ENCODE peak calls at places on chromosome 10, in seven cellular contexts. M is neural progenitor cell, F is colonic mucosa, H is astrocyte, I is NT2/D1, L is HCT116, U is SK-N-SH. W is an unnamed sample.
A peak's percentile ranks its signal among the peaks of the same experiment; 100 is the strongest.

GRCh38 chr10:101304316-101304715 is 49.6 kb upstream of the BTRC start:
- DNase-seq in M (no peak), F (no peak), H (no peak), I (no peak), L (no peak), U (no peak), W (no peak)

GRCh38 chr10:11165591-11166543 is 148.2 kb downstream of the CELF2 start:
- DNase-seq in M (peak; percentile 83), F (peak; percentile 32), H (no peak), I (no peak), L (no peak), U (peak; percentile 71), W (no peak)

GRCh38 chr10:8133146-8133545 is 78.7 kb downstream of the GATA3 start:
- DNase-seq in M (no peak), F (no peak), H (peak; percentile 49), I (no peak), L (no peak), U (no peak), W (no peak)

GRCh38 chr10:112898540-112899395 is 51.3 kb upstream of the TCF7L2 start:
- DNase-seq in M (peak; percentile 83), F (peak; percentile 77), H (peak; percentile 74), I (peak; percentile 85), L (peak; percentile 75), U (no peak), W (no peak)

GRCh38 chr10:127012769-127013152 is 107.5 kb downstream of the DOCK1 start:
- DNase-seq in M (no peak), F (peak; percentile 92), H (peak; percentile 20), I (no peak), L (peak; percentile 18), U (no peak), W (peak; percentile 74)

GRCh38 chr10:75935650-75936400 is 504.4 kb downstream of the LRMDA start:
- DNase-seq in M (no peak), F (no peak), H (no peak), I (no peak), L (no peak), U (no peak), W (no peak)

GRCh38 chr10:76428541-76429330 is 997.3 kb downstream of the LRMDA start:
- DNase-seq in M (no peak), F (no peak), H (peak; percentile 91), I (no peak), L (no peak), U (no peak), W (peak; percentile 87)

GRCh38 chr10:46094197-46094500 is 48.1 kb upstream of the MSMB start:
- DNase-seq in M (no peak), F (no peak), H (no peak), I (no peak), L (no peak), U (no peak), W (no peak)

GRCh38 chr10:23439920-23440875 is 1.3 kb downstream of the OTUD1 start:
- DNase-seq in M (peak; percentile 57), F (peak; percentile 42), H (peak; percentile 16), I (no peak), L (no peak), U (peak; percentile 72), W (peak; percentile 53)

GRCh38 chr10:32865170-32865569 is 92.9 kb downstream of the ITGB1 start:
- DNase-seq in M (no peak), F (no peak), H (no peak), I (no peak), L (no peak), U (no peak), W (peak; percentile 49)

GRCh38 chr10:132879408-132880147 is 62.8 kb downstream of the CFAP46 start:
- DNase-seq in M (no peak), F (no peak), H (no peak), I (no peak), L (no peak), U (no peak), W (no peak)

GRCh38 chr10:6224781-6225180 is 22.0 kb downstream of the PFKFB3 start:
- DNase-seq in M (no peak), F (no peak), H (no peak), I (no peak), L (no peak), U (peak; percentile 14), W (no peak)

GRCh38 chr10:54667136-54667535 is 133.9 kb downstream of the PCDH15 start:
- DNase-seq in M (no peak), F (no peak), H (no peak), I (no peak), L (no peak), U (no peak), W (peak; percentile 25)

GRCh38 chr10:68665841-68666240 is 55.2 kb upstream of the CCAR1 start:
- DNase-seq in M (no peak), F (no peak), H (peak; percentile 73), I (no peak), L (no peak), U (no peak), W (peak; percentile 58)

GRCh38 chr10:6707329-6707728 is 127.3 kb upstream of the PRKCQ start:
- DNase-seq in M (no peak), F (no peak), H (no peak), I (no peak), L (no peak), U (no peak), W (no peak)

GRCh38 chr10:81216949-81217348 is 658.0 kb upstream of the NRG3 start:
- DNase-seq in M (no peak), F (no peak), H (no peak), I (no peak), L (no peak), U (no peak), W (no peak)

GRCh38 chr10:117673208-117673607 is 130.7 kb downstream of the EMX2 start:
- DNase-seq in M (no peak), F (no peak), H (no peak), I (no peak), L (no peak), U (no peak), W (no peak)

GRCh38 chr10:124743188-124744046 is 761 bp downstream of the FAM53B start:
- DNase-seq in M (peak; percentile 63), F (peak; percentile 48), H (no peak), I (no peak), L (no peak), U (peak; percentile 74), W (peak; percentile 21)

GRCh38 chr10:12726971-12727831 is 274.3 kb downstream of the CCDC3 start:
- DNase-seq in M (no peak), F (no peak), H (peak; percentile 76), I (no peak), L (no peak), U (no peak), W (no peak)

GRCh38 chr10:125605167-125605566 is 77.8 kb downstream of the TEX36 start:
- DNase-seq in M (no peak), F (no peak), H (peak; percentile 46), I (no peak), L (no peak), U (no peak), W (no peak)

GRCh38 chr10:21398549-21399345 is 126.7 kb downstream of the SKIDA1 start:
- DNase-seq in M (no peak), F (no peak), H (peak; percentile 74), I (no peak), L (no peak), U (no peak), W (peak; percentile 87)
- H3K9ac ChIP-seq in M (no peak overlapping the region), F (no peak overlapping the region), H (peak overlapping the region; percentile 65), I (no peak overlapping the region), L (no peak overlapping the region), U (no peak overlapping the region), W (peak overlapping the region; percentile 37)

DNA sequence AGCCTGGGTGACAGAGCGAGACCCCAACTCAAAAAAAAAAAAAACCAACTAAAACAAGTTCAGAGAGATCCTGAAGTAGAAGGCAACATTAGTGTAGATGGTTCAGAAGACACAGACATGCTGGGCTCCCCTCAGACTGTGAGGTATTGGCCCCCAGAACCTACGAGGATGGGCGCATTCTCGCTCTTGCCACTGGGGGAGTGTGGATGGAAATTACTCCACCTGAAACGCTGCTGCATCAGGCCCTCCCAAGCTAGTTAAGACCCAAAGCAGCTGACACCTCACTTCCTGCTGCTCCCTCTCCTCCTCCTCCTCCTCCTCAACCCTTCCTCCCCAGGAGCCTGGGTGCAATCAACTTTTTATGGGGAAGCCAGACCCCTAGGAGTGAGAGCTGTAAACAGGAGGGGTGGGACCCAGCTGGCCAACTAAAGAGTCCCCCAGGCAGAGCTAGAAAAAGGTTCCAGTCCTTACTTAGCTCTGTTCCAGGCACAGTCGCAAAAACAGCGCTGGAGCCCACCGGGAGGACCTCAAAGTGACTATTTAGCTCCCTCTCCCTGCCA is 7.4 kb downstream of the SH3PXD2A start:
- DNase-seq in M (peak; percentile 46), F (peak; percentile 20), H (no peak), I (no peak), L (peak; percentile 18), U (peak; percentile 56), W (no peak)
- H3K9ac ChIP-seq in M (no peak overlapping the region), F (peak overlapping the region; percentile 15), H (no peak overlapping the region), I (no peak overlapping the region), L (no peak overlapping the region), U (no peak overlapping the region), W (no peak overlapping the region)

GRCh38 chr10:3396116-3396515 is 223.5 kb upstream of the PITRM1 start:
- DNase-seq in M (no peak), F (no peak), H (no peak), I (no peak), L (no peak), U (peak; percentile 39), W (no peak)

GRCh38 chr10:3393958-3394357 is 221.4 kb upstream of the PITRM1 start:
- DNase-seq in M (no peak), F (no peak), H (peak; percentile 11), I (no peak), L (no peak), U (no peak), W (no peak)

GRCh38 chr10:3395487-3395886 is 222.9 kb upstream of the PITRM1 start:
- DNase-seq in M (no peak), F (no peak), H (no peak), I (no peak), L (no peak), U (peak; percentile 82), W (peak; percentile 45)

GRCh38 chr10:3397231-3397630 is 224.6 kb upstream of the PITRM1 start:
- DNase-seq in M (no peak), F (no peak), H (no peak), I (no peak), L (no peak), U (no peak), W (peak; percentile 69)

DNA sequence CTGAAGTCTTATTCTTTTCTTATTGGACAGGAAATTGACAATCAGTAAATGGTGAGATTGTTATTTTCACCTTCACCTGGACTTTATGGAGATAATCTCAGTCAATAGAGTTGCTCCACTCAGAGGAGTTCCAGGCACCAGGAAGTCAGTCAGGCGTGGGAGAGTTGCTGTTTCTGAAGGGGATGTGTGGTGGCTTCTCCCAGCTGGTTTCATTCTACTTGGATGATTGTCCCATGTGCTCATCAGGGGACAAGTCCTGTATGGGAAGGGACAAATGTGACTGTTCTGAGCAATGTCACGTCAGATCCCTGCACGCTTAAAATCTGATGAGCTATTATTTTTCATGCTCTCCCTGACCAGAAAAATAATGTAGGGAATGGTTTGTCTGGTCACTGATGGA is 222.5 kb upstream of the PITRM1 start:
- DNase-seq in M (no peak), F (no peak), H (no peak), I (no peak), L (no peak), U (peak; percentile 38), W (no peak)
- H3K9ac ChIP-seq in M (no peak overlapping the region), F (no peak overlapping the region), H (no peak overlapping the region), I (no peak overlapping the region), L (no peak overlapping the region), U (no peak overlapping the region), W (no peak overlapping the region)

GRCh38 chr10:115606727-115607126 is 513.6 kb downstream of the ATRNL1 start:
- DNase-seq in M (no peak), F (no peak), H (no peak), I (no peak), L (no peak), U (no peak), W (no peak)
- H3K9ac ChIP-seq in M (no peak overlapping the region), F (no peak overlapping the region), H (no peak overlapping the region), I (no peak overlapping the region), L (no peak overlapping the region), U (no peak overlapping the region), W (no peak overlapping the region)

GRCh38 chr10:88974446-88975376 is 15.9 kb upstream of the FAS start:
- DNase-seq in M (no peak), F (no peak), H (no peak), I (no peak), L (no peak), U (no peak), W (peak; percentile 27)
- H3K9ac ChIP-seq in M (no peak overlapping the region), F (peak overlapping the region; percentile 66), H (peak overlapping the region; percentile 41), I (no peak overlapping the region), L (no peak overlapping the region), U (peak overlapping the region; percentile 37), W (peak overlapping the region; percentile 50)